ENCODE peak calls at places on chromosomes 1 and 21, in four cellular contexts. One of them, this sample, is unnamed.

GRCh38 chr1:201750934-201751333 is 78.0 kb upstream of the IPO9 start:
- DNase-seq in heart right ventricle: no peak
- DNase-seq in kidney: no peak
- DNase-seq in mammary epithelial cell: peak; percentile 80
- DNase-seq in this sample: no peak

GRCh38 chr1:58893257-58893869 is 109.5 kb upstream of the JUN start:
- DNase-seq in kidney: no peak
- DNase-seq in mammary epithelial cell: no peak
- DNase-seq in heart right ventricle: peak; percentile 77
- DNase-seq in this sample: no peak

GRCh38 chr1:76865696-76866291 is 1.5 kb upstream of the ST6GALNAC5 start:
- DNase-seq in mammary epithelial cell: no peak
- DNase-seq in heart right ventricle: no peak
- DNase-seq in kidney: no peak
- DNase-seq in this sample: no peak

GRCh38 chr1:197620660-197621273 is 154.5 kb downstream of the DENND1B start:
- DNase-seq in kidney: no peak
- DNase-seq in mammary epithelial cell: no peak
- DNase-seq in heart right ventricle: no peak
- DNase-seq in this sample: no peak

GRCh38 chr21:38303300-38303699 is 46.5 kb downstream of the KCNJ15 start:
- DNase-seq in heart right ventricle: no peak
- DNase-seq in mammary epithelial cell: peak; percentile 90
- DNase-seq in kidney: no peak
- DNase-seq in this sample: peak; percentile 71

GRCh38 chr1:117312453-117313138 is 54.7 kb upstream of the MAN1A2 start:
- DNase-seq in mammary epithelial cell: peak; percentile 37
- DNase-seq in kidney: no peak
- DNase-seq in heart right ventricle: no peak
- DNase-seq in this sample: no peak

GRCh38 chr1:230868736-230869385 is 540 bp upstream of the C1orf198 start:
- DNase-seq in kidney: peak; percentile 90
- DNase-seq in heart right ventricle: peak; percentile 43
- DNase-seq in mammary epithelial cell: peak; percentile 33
- DNase-seq in this sample: no peak

GRCh38 chr1:87402192-87403046 is 73.7 kb downstream of the LMO4 start:
- DNase-seq in mammary epithelial cell: no peak
- DNase-seq in heart right ventricle: peak; percentile 21
- DNase-seq in kidney: no peak
- DNase-seq in this sample: no peak

GRCh38 chr1:81702903-81703302 is 97.8 kb upstream of the ADGRL2 start:
- DNase-seq in mammary epithelial cell: peak; percentile 95
- DNase-seq in kidney: no peak
- DNase-seq in heart right ventricle: no peak
- DNase-seq in this sample: peak; percentile 83

GRCh38 chr1:232620356-232620841 is 9.5 kb downstream of the SIPA1L2 start:
- DNase-seq in heart right ventricle: peak; percentile 87
- DNase-seq in mammary epithelial cell: peak; percentile 45
- DNase-seq in kidney: no peak
- DNase-seq in this sample: no peak

GRCh38 chr1:163570061-163570460 is 248.3 kb downstream of the NUF2 start:
- DNase-seq in kidney: no peak
- DNase-seq in heart right ventricle: no peak
- DNase-seq in mammary epithelial cell: no peak
- DNase-seq in this sample: no peak

GRCh38 chr1:4172659-4173599 is 272.9 kb upstream of the C1orf174 start:
- DNase-seq in mammary epithelial cell: no peak
- DNase-seq in heart right ventricle: no peak
- DNase-seq in kidney: no peak
- DNase-seq in this sample: no peak

GRCh38 chr1:231817813-231818212 is 191.2 kb downstream of the DISC1 start:
- DNase-seq in mammary epithelial cell: no peak
- DNase-seq in kidney: no peak
- DNase-seq in heart right ventricle: no peak
- DNase-seq in this sample: no peak

GRCh38 chr1:53336146-53336545 is 8.3 kb upstream of the LRP8 start:
- DNase-seq in kidney: peak; percentile 27
- DNase-seq in heart right ventricle: no peak
- DNase-seq in mammary epithelial cell: no peak
- DNase-seq in this sample: no peak

GRCh38 chr1:171245458-171246064 is 2.7 kb upstream of the FMO1 start:
- DNase-seq in mammary epithelial cell: peak; percentile 39
- DNase-seq in kidney: no peak
- DNase-seq in heart right ventricle: no peak
- DNase-seq in this sample: no peak

GRCh38 chr1:24340770-24341169 is 21.6 kb downstream of the GRHL3 start:
- DNase-seq in mammary epithelial cell: no peak
- DNase-seq in kidney: peak; percentile 36
- DNase-seq in heart right ventricle: no peak
- DNase-seq in this sample: no peak

GRCh38 chr1:103146143-103146542 is 37.8 kb upstream of the COL11A1 start:
- DNase-seq in mammary epithelial cell: no peak
- DNase-seq in heart right ventricle: no peak
- DNase-seq in kidney: no peak
- DNase-seq in this sample: no peak

GRCh38 chr1:79079770-79080169 is 73.2 kb upstream of the ADGRL4 start:
- DNase-seq in heart right ventricle: peak; percentile 60
- DNase-seq in mammary epithelial cell: peak; percentile 63
- DNase-seq in kidney: peak; percentile 37
- DNase-seq in this sample: peak; percentile 26

DNA sequence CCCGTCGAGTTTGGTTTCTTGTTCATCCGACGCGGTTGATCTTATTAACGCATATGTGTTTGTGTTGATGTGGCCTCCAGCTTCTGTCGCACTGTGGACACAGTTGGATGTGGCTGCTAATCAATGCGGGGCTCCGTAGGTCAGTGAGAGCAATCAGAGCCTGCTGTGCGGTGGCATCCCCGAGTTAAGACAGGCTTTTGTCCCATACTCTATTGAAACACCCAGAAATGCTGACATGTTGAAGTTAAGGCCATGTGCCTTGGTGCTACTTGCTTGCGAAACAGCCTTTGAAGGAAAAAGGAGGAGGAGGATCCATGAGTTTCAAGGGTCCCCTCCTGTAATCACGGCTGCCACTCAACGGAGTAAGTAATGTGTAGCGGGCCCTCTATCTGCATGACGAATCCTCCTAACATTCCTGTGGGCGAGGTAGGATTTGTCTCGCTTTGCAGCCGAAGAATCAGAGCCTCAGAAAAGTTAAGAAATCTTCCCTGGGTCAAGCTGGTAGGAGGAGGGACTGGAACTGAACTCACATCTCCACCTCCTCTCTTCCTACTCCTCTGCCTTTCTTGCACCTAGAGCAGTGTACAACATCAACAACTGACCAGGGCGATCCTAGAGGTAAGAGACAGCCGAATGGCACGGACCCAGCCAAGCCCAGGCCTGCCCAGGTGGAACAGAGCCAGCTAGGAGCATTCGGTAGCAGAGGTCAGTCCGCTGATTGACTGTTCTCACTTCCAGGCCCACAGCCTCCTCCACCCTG is 19.5 kb downstream of the PDE9A start:
- DNase-seq in kidney: no peak
- DNase-seq in mammary epithelial cell: no peak
- DNase-seq in heart right ventricle: no peak
- DNase-seq in this sample: no peak
- H3K27ac ChIP-seq in kidney: no peak overlapping the region
- H3K27ac ChIP-seq in mammary epithelial cell: no peak overlapping the region
- H3K27ac ChIP-seq in heart right ventricle: no peak overlapping the region
- H3K27ac ChIP-seq in this sample: no peak overlapping the region

GRCh38 chr1:240046000-240046399 is 45.7 kb upstream of the FMN2 start:
- DNase-seq in kidney: no peak
- DNase-seq in mammary epithelial cell: no peak
- DNase-seq in heart right ventricle: no peak
- DNase-seq in this sample: no peak
- H3K27ac ChIP-seq in kidney: no peak overlapping the region
- H3K27ac ChIP-seq in mammary epithelial cell: no peak overlapping the region
- H3K27ac ChIP-seq in heart right ventricle: no peak overlapping the region
- H3K27ac ChIP-seq in this sample: no peak overlapping the region

GRCh38 chr21:35508389-35508888 is 459.3 kb upstream of the RUNX1 start:
- DNase-seq in kidney: peak; percentile 79
- DNase-seq in heart right ventricle: peak; percentile 54
- DNase-seq in mammary epithelial cell: peak; percentile 56
- DNase-seq in this sample: no peak

GRCh38 chr21:35505067-35505466 is 456.0 kb upstream of the RUNX1 start:
- DNase-seq in kidney: no peak
- DNase-seq in mammary epithelial cell: no peak
- DNase-seq in heart right ventricle: no peak
- DNase-seq in this sample: no peak

GRCh38 chr21:35503646-35504045 is 454.5 kb upstream of the RUNX1 start:
- DNase-seq in mammary epithelial cell: no peak
- DNase-seq in kidney: no peak
- DNase-seq in heart right ventricle: peak; percentile 33
- DNase-seq in this sample: no peak

GRCh38 chr21:35506352-35506751 is 457.2 kb upstream of the RUNX1 start:
- DNase-seq in mammary epithelial cell: no peak
- DNase-seq in kidney: no peak
- DNase-seq in heart right ventricle: no peak
- DNase-seq in this sample: no peak

GRCh38 chr21:35504277-35504676 is 455.2 kb upstream of the RUNX1 start:
- DNase-seq in mammary epithelial cell: no peak
- DNase-seq in heart right ventricle: no peak
- DNase-seq in kidney: no peak
- DNase-seq in this sample: no peak
- H3K27ac ChIP-seq in mammary epithelial cell: no peak overlapping the region
- H3K27ac ChIP-seq in heart right ventricle: peak overlapping the region; percentile 23
- H3K27ac ChIP-seq in kidney: no peak overlapping the region
- H3K27ac ChIP-seq in this sample: no peak overlapping the region

DNA sequence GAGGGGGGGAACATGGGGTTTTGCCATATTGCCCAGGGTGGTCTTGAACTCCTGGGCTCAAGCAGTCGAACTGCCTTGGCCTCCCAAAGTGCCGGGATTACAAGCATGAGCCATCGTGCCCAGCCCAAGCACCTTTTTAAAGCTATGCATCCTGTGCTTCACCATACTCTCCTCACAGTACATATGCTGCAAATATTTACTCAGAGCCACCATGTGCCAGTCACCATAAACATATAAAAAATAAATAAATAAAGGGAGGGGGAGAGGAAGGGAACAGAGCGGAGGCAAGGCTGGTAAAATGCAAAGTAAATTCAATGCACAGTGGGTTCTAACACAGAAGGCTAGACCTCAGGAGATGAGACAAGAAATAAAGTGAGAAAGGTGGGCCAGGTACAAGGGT is 64.7 kb downstream of the CAPZB start:
- DNase-seq in kidney: no peak
- DNase-seq in mammary epithelial cell: no peak
- DNase-seq in heart right ventricle: no peak
- DNase-seq in this sample: no peak
- H3K27ac ChIP-seq in kidney: no peak overlapping the region
- H3K27ac ChIP-seq in mammary epithelial cell: no peak overlapping the region
- H3K27ac ChIP-seq in heart right ventricle: peak overlapping the region; percentile 1
- H3K27ac ChIP-seq in this sample: no peak overlapping the region

GRCh38 chr1:13588946-13589345 is 5.3 kb downstream of the PDPN start:
- DNase-seq in mammary epithelial cell: no peak
- DNase-seq in heart right ventricle: no peak
- DNase-seq in kidney: no peak
- DNase-seq in this sample: no peak
- H3K27ac ChIP-seq in mammary epithelial cell: no peak overlapping the region
- H3K27ac ChIP-seq in heart right ventricle: no peak overlapping the region
- H3K27ac ChIP-seq in kidney: no peak overlapping the region
- H3K27ac ChIP-seq in this sample: peak overlapping the region; percentile 77

DNA sequence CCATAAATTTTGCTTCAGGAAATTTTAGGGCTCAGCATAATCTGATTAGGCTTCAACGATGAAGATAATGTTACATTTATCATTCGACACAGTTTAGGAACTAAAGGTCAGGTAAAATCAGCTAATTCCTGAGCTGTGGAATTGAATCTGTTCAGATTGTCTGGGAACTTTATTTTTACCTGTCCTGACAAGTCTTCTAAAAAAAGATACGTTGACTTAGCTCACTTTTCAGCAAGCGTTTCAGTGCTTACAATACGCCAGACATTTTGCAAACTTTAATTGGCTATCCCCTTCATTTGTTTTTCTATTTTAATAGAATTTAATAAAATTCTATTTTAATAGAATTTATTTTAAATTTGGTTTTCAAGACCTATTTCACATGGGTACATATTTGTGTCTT is 57.8 kb downstream of the POU2F1 start:
- DNase-seq in heart right ventricle: no peak
- DNase-seq in kidney: no peak
- DNase-seq in mammary epithelial cell: no peak
- DNase-seq in this sample: no peak
- H3K27ac ChIP-seq in heart right ventricle: no peak overlapping the region
- H3K27ac ChIP-seq in kidney: no peak overlapping the region
- H3K27ac ChIP-seq in mammary epithelial cell: no peak overlapping the region
- H3K27ac ChIP-seq in this sample: no peak overlapping the region

GRCh38 chr1:216914974-216915373 is 191.7 kb upstream of the ESRRG start:
- DNase-seq in heart right ventricle: no peak
- DNase-seq in mammary epithelial cell: peak; percentile 46
- DNase-seq in kidney: no peak
- DNase-seq in this sample: no peak

GRCh38 chr1:216917039-216917438 is 193.8 kb upstream of the ESRRG start:
- DNase-seq in mammary epithelial cell: no peak
- DNase-seq in kidney: no peak
- DNase-seq in heart right ventricle: no peak
- DNase-seq in this sample: no peak

GRCh38 chr1:216910081-216910840 is 187.0 kb upstream of the ESRRG start:
- DNase-seq in mammary epithelial cell: peak; percentile 34
- DNase-seq in heart right ventricle: no peak
- DNase-seq in kidney: no peak
- DNase-seq in this sample: no peak

GRCh38 chr1:216919033-216919970 is 196.1 kb upstream of the ESRRG start:
- DNase-seq in kidney: no peak
- DNase-seq in heart right ventricle: no peak
- DNase-seq in mammary epithelial cell: no peak
- DNase-seq in this sample: no peak

GRCh38 chr1:216913966-216914365 is 190.7 kb upstream of the ESRRG start:
- DNase-seq in kidney: no peak
- DNase-seq in heart right ventricle: no peak
- DNase-seq in mammary epithelial cell: no peak
- DNase-seq in this sample: no peak
- H3K27ac ChIP-seq in kidney: no peak overlapping the region
- H3K27ac ChIP-seq in heart right ventricle: no peak overlapping the region
- H3K27ac ChIP-seq in mammary epithelial cell: no peak overlapping the region
- H3K27ac ChIP-seq in this sample: no peak overlapping the region

GRCh38 chr1:181128592-181129497 is 40.3 kb downstream of the IER5 start:
- DNase-seq in heart right ventricle: peak; percentile 28
- DNase-seq in mammary epithelial cell: no peak
- DNase-seq in kidney: no peak
- DNase-seq in this sample: no peak
- H3K27ac ChIP-seq in heart right ventricle: peak overlapping the region; percentile 60
- H3K27ac ChIP-seq in mammary epithelial cell: no peak overlapping the region
- H3K27ac ChIP-seq in kidney: no peak overlapping the region
- H3K27ac ChIP-seq in this sample: no peak overlapping the region